ENCODE peak calls at places on chromosomes 5 and 9, in five cellular contexts. One of them, this sample, is unnamed.

GRCh38 chr9:137240321-137240840 is 706 bp upstream of the TUBB4B start:
- DNase-seq in fibroblast of lung: peak
- DNase-seq in HCT116: no peak
- DNase-seq in PC-3: peak
- DNase-seq in HepG2: no peak
- DNase-seq in this sample: peak

GRCh38 chr9:91604451-91604850 is 180.8 kb upstream of the NFIL3 start:
- DNase-seq in HCT116: no peak
- DNase-seq in HepG2: no peak
- DNase-seq in fibroblast of lung: no peak
- DNase-seq in PC-3: peak
- DNase-seq in this sample: no peak

GRCh38 chr5:57316798-57317327 is 143.0 kb downstream of the GPBP1 start:
- DNase-seq in PC-3: peak
- DNase-seq in fibroblast of lung: peak
- DNase-seq in HCT116: no peak
- DNase-seq in HepG2: no peak
- DNase-seq in this sample: no peak

GRCh38 chr5:42301349-42301748 is 121.9 kb upstream of the GHR start:
- DNase-seq in fibroblast of lung: no peak
- DNase-seq in HCT116: no peak
- DNase-seq in PC-3: peak
- DNase-seq in HepG2: no peak
- DNase-seq in this sample: no peak

GRCh38 chr9:6845128-6845826 is 87.5 kb downstream of the KDM4C start:
- DNase-seq in fibroblast of lung: no peak
- DNase-seq in HCT116: no peak
- DNase-seq in PC-3: no peak
- DNase-seq in HepG2: peak
- DNase-seq in this sample: no peak

GRCh38 chr5:139385061-139385889 is 2.2 kb upstream of the SLC23A1 start:
- DNase-seq in PC-3: no peak
- DNase-seq in HCT116: no peak
- DNase-seq in fibroblast of lung: no peak
- DNase-seq in HepG2: peak
- DNase-seq in this sample: no peak

GRCh38 chr5:153654444-153654843 is 164.0 kb downstream of the GRIA1 start:
- DNase-seq in fibroblast of lung: peak
- DNase-seq in PC-3: no peak
- DNase-seq in HCT116: no peak
- DNase-seq in HepG2: no peak
- DNase-seq in this sample: no peak

GRCh38 chr5:5891350-5891749 is 468.9 kb downstream of the ICE1 start:
- DNase-seq in fibroblast of lung: peak
- DNase-seq in PC-3: peak
- DNase-seq in HCT116: no peak
- DNase-seq in HepG2: no peak
- DNase-seq in this sample: no peak

GRCh38 chr5:151772029-151772867 is 494 bp downstream of the G3BP1 start:
- DNase-seq in PC-3: no peak
- DNase-seq in fibroblast of lung: peak
- DNase-seq in HCT116: no peak
- DNase-seq in HepG2: peak
- DNase-seq in this sample: peak

GRCh38 chr5:157560560-157560959 is 15.0 kb downstream of the ADAM19 start:
- DNase-seq in fibroblast of lung: no peak
- DNase-seq in HepG2: no peak
- DNase-seq in PC-3: no peak
- DNase-seq in HCT116: no peak
- DNase-seq in this sample: no peak

GRCh38 chr9:120603010-120603409 is 23.0 kb upstream of the CDK5RAP2 start:
- DNase-seq in HCT116: no peak
- DNase-seq in PC-3: no peak
- DNase-seq in fibroblast of lung: no peak
- DNase-seq in HepG2: no peak
- DNase-seq in this sample: no peak

GRCh38 chr9:88697764-88698436 is 162.9 kb downstream of the NXNL2 start:
- DNase-seq in PC-3: no peak
- DNase-seq in HCT116: no peak
- DNase-seq in fibroblast of lung: peak
- DNase-seq in HepG2: no peak
- DNase-seq in this sample: no peak

DNA sequence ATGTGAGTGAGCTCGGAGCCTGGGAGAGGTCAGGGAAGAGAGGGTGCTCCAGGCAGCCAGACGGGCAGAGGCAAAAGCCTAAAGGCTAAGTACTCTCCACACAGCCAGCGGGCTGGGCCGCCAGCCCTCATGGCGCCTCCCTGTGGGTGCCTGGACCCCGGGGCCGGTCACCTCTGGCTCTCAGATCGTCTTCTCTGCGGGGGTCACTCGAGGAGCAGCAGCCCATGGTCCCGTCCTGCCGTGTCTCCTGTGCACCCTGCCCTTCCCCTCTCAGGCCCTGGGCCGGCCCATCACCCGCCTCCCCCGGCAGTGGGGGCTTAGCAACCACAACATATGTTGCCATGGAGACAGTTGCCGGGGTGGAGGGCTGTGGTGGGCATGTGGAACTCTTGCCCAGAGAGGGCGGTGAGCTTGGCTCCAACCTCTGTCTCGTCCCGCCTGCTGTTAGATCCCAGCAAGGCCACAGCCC is 4.2 kb downstream of the AK1 start:
- DNase-seq in fibroblast of lung: peak
- DNase-seq in PC-3: no peak
- DNase-seq in HepG2: no peak
- DNase-seq in HCT116: no peak
- DNase-seq in this sample: peak
- H3K27ac ChIP-seq in fibroblast of lung: no peak
- H3K27ac ChIP-seq in PC-3: no peak
- H3K27ac ChIP-seq in HepG2: no peak
- H3K27ac ChIP-seq in HCT116: no peak
- H3K27ac ChIP-seq in this sample: no peak

DNA sequence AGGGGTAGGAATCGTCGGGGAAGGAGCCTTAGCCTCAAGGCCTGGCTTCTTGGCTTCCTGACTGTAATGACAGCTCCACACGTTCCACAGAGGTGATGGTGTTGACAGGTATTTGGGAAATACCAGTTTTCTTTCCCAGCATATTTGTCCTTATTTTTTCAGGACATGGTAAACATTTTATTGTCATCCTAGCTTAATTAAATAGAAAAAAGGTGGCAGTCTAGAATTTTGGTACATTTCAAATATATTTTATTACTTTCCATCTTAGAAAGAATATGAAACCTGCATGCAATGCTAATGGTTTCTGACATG is 8.4 kb downstream of the CXCL14 start:
- DNase-seq in HCT116: no peak
- DNase-seq in fibroblast of lung: no peak
- DNase-seq in HepG2: no peak
- DNase-seq in PC-3: no peak
- DNase-seq in this sample: no peak
- TF ChIP-seq CTCF in HCT116: no peak
- TF ChIP-seq CTCF in fibroblast of lung: no peak
- TF ChIP-seq CTCF in HepG2: no peak
- TF ChIP-seq CTCF in PC-3: peak
- TF ChIP-seq CTCF in this sample: no peak

DNA sequence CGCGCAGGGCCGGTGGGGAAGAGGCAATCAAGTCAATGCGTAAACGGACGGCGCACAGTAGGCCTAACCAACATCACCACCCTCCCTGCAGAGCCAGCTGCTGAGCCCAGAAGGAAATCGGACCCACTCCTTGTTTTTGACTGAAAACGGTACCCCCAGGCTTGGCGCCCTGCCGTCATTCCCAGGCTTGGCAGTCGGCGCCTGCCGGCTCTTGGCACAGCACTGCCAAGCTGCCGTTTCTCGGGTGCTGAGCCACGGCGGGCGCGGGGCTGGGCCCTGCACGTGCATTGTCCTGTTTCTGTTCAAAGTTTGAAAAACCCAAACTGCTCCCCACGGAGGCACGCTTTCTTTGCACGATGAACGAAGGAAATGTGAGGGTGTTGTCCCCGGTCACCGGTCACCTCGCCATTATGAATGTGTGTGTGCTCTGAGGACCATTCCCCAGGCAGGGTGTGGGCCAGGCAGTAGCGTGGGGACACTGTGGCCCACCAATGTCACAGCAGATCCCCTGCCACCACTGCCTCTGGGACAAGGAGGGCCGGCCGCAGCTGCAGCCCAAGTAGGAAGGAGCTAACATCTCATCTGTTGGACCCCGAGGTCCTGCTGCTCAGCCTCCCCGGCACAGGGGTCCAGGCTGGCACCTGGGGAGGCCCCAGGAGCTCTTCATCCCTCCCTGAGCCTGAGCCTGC is 20.0 kb downstream of the FIBCD1 start:
- DNase-seq in PC-3: no peak
- DNase-seq in HCT116: no peak
- DNase-seq in fibroblast of lung: no peak
- DNase-seq in HepG2: no peak
- DNase-seq in this sample: no peak
- TF ChIP-seq EZH2 in PC-3: no peak
- TF ChIP-seq EZH2 in HCT116: no peak
- TF ChIP-seq EZH2 in fibroblast of lung: no peak
- TF ChIP-seq EZH2 in HepG2: no peak
- TF ChIP-seq EZH2 in this sample: no peak

DNA sequence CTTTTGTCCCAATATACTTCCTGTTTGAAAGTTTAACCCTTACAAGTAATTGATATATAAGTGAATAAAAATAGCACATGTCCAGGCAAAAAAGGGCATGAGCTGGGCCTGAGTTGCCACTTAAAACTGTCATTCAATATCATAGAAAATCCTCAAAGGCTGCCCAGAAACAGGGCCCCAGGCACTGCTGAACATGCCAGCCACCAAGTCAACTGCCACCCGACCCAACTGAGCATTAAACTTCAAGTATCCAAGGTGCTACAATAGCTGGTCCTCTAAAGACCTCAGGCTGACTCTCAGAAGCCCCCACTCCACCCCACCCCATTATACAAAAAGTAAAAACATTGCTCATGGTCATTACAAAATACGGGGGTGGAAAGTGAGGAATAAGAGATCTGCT is 83.7 kb downstream of the CEMIP2 start:
- DNase-seq in HepG2: no peak
- DNase-seq in PC-3: no peak
- DNase-seq in fibroblast of lung: no peak
- DNase-seq in HCT116: no peak
- DNase-seq in this sample: no peak
- H3K27ac ChIP-seq in HepG2: no peak
- H3K27ac ChIP-seq in PC-3: no peak
- H3K27ac ChIP-seq in fibroblast of lung: no peak
- H3K27ac ChIP-seq in HCT116: peak
- H3K27ac ChIP-seq in this sample: peak

GRCh38 chr5:90386099-90386710 is 23.4 kb downstream of the CETN3 start:
- DNase-seq in HepG2: peak
- DNase-seq in PC-3: peak
- DNase-seq in HCT116: peak
- DNase-seq in fibroblast of lung: peak
- DNase-seq in this sample: no peak
- TF ChIP-seq CTCF in HepG2: peak
- TF ChIP-seq CTCF in PC-3: peak
- TF ChIP-seq CTCF in HCT116: peak
- TF ChIP-seq CTCF in fibroblast of lung: peak
- TF ChIP-seq CTCF in this sample: peak